ENCODE peak calls at places on chromosome X, in ten cellular contexts. C is epithelial cell of esophagus, H is cardiac fibroblast, T is RWPE2, Q is psoas muscle, F is Peyer's patch, N is activated B cell treated with CpG ODN at 0.5 μM for 24 hours, W is lower leg skin, V is GM23338, L is AG04449. A is an unnamed sample.

GRCh38 chrX:21691512-21692018 is 33.4 kb upstream of the KLHL34 start:
- DNase-seq in C (no peak), H (no peak), T (no peak), Q (no peak), F (no peak), N (no peak), W (no peak), V (no peak), L (no peak), A (no peak)

GRCh38 chrX:8405631-8406030 is 59.0 kb upstream of the VCX3B start:
- DNase-seq in C (no peak), H (no peak), T (no peak), Q (no peak), F (no peak), N (no peak), W (no peak), V (no peak), L (no peak), A (no peak)

GRCh38 chrX:133640161-133641015 is 225.1 kb upstream of the GPC4 start:
- DNase-seq in C (peak; percentile 53), H (no peak), T (no peak), Q (no peak), F (no peak), N (no peak), W (no peak), V (peak; percentile 28), L (no peak), A (no peak)

GRCh38 chrX:40009462-40009851 is 88.3 kb downstream of the BCOR start:
- DNase-seq in C (no peak), H (no peak), T (no peak), Q (no peak), F (no peak), N (no peak), W (no peak), V (peak; percentile 54), L (no peak), A (no peak)

GRCh38 chrX:115719171-115719570 is 158.2 kb downstream of the PLS3 start:
- DNase-seq in C (no peak), H (no peak), T (no peak), Q (no peak), F (no peak), N (no peak), W (no peak), V (no peak), L (no peak), A (no peak)

GRCh38 chrX:136880003-136880451 is 498 bp downstream of the RBMX start:
- DNase-seq in C (peak; percentile 14), H (peak; percentile 26), T (no peak), Q (peak; percentile 68), F (peak; percentile 50), N (peak; percentile 45), W (no peak), V (peak; percentile 11), L (no peak), A (peak; percentile 42)

GRCh38 chrX:9312922-9313867 is 151.7 kb upstream of the TBL1X start:
- DNase-seq in C (peak; percentile 11), H (no peak), T (no peak), Q (peak; percentile 68), F (peak; percentile 90), N (peak; percentile 39), W (peak; percentile 89), V (peak; percentile 58), L (no peak), A (no peak)

GRCh38 chrX:14676431-14676830 is 147.1 kb downstream of the GLRA2 start:
- DNase-seq in C (peak; percentile 10), H (no peak), T (no peak), Q (no peak), F (no peak), N (no peak), W (no peak), V (no peak), L (no peak), A (no peak)

GRCh38 chrX:153049093-153049492 is 7.2 kb upstream of the PNMA3 start:
- DNase-seq in C (no peak), H (no peak), T (no peak), Q (no peak), F (no peak), N (no peak), W (no peak), V (no peak), L (no peak), A (no peak)

GRCh38 chrX:153055827-153056748 is at the start of gene PNMA3:
- DNase-seq in C (no peak), H (no peak), T (no peak), Q (peak; percentile 51), F (no peak), N (no peak), W (no peak), V (peak; percentile 42), L (no peak), A (no peak)

GRCh38 chrX:153057281-153057680 is 1.0 kb downstream of the PNMA3 start:
- DNase-seq in C (no peak), H (peak; percentile 2), T (no peak), Q (no peak), F (no peak), N (no peak), W (no peak), V (no peak), L (no peak), A (no peak)

DNA sequence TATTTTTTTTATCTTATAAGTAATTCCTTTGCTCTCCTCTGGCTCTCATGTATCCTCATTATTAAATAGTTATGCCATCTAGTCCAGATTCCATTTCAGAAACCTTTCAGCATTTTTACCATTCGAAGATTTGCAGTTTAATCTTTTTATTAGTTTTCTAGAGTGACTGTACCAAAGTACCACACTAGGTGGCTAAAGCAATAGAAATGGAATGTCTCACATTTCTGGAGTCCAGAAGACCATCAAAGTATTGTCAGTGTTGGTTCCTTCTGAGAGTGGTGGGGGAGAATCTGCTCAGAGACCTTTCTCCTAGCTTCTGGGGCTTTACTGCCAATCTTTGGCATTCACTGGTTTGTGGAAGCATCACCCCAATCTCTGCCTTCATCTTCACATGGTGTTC is 3.7 kb upstream of the PNMA3 start:
- DNase-seq in C (no peak), H (no peak), T (no peak), Q (no peak), F (no peak), N (no peak), W (no peak), V (no peak), L (no peak), A (no peak)
- TF ChIP-seq CTCF in C (no peak), H (no peak), T (no peak), Q (no peak), F (no peak), N (no peak), W (no peak), V (no peak), L (no peak), A (peak; percentile 47)

GRCh38 chrX:151711787-151712186 is 4.0 kb upstream of the FATE1 start:
- DNase-seq in C (no peak), H (no peak), T (no peak), Q (no peak), F (peak; percentile 18), N (no peak), W (no peak), V (peak; percentile 5), L (no peak), A (no peak)

GRCh38 chrX:151712253-151712652 is 3.6 kb upstream of the FATE1 start:
- DNase-seq in C (no peak), H (no peak), T (no peak), Q (no peak), F (peak; percentile 18), N (no peak), W (no peak), V (no peak), L (no peak), A (no peak)

GRCh38 chrX:151714367-151714766 is 1.5 kb upstream of the FATE1 start:
- DNase-seq in C (no peak), H (no peak), T (no peak), Q (no peak), F (no peak), N (no peak), W (no peak), V (peak; percentile 30), L (no peak), A (no peak)

GRCh38 chrX:151715735-151716134 is at the start of gene FATE1:
- DNase-seq in C (no peak), H (no peak), T (no peak), Q (no peak), F (no peak), N (no peak), W (no peak), V (no peak), L (no peak), A (no peak)

DNA sequence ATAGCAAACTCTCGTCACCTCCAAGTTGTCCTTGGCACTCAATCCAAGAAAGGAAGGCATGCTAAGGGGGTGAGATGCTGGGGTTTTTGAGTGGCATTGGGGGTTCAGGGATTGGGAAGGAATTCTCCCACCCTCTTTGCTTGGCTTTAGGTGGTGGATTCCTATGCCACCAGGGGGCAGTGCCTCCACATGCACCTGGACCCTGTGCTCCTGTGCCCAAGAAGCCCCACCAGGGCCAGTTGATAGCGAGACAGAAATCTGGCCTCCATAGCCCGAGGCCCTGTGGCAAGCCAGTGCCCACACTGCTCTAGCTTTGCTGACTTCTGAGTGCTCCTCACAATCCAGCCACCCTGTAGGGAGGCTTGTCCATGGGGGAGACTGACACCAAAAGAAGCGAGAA is 2.0 kb upstream of the FATE1 start:
- DNase-seq in C (peak; percentile 8), H (peak; percentile 13), T (no peak), Q (no peak), F (peak; percentile 43), N (no peak), W (no peak), V (peak; percentile 62), L (no peak), A (no peak)
- TF ChIP-seq CTCF in C (peak; percentile 38), H (peak; percentile 28), T (peak; percentile 39), Q (peak; percentile 36), F (peak; percentile 10), N (no peak), W (no peak), V (peak; percentile 60), L (peak; percentile 40), A (peak; percentile 42)

GRCh38 chrX:65574356-65574755 is 39.8 kb upstream of the LAS1L start:
- DNase-seq in C (no peak), H (no peak), T (no peak), Q (no peak), F (no peak), N (no peak), W (peak; percentile 23), V (no peak), L (no peak), A (no peak)

GRCh38 chrX:65576160-65576559 is 41.6 kb upstream of the LAS1L start:
- DNase-seq in C (no peak), H (no peak), T (no peak), Q (no peak), F (no peak), N (no peak), W (no peak), V (no peak), L (no peak), A (no peak)

GRCh38 chrX:65575024-65575423 is 40.4 kb upstream of the LAS1L start:
- DNase-seq in C (peak; percentile 29), H (no peak), T (no peak), Q (no peak), F (no peak), N (no peak), W (peak; percentile 34), V (no peak), L (no peak), A (no peak)

GRCh38 chrX:65581661-65582339 is 47.2 kb upstream of the LAS1L start:
- DNase-seq in C (peak; percentile 63), H (peak; percentile 70), T (no peak), Q (no peak), F (peak; percentile 83), N (no peak), W (peak; percentile 86), V (peak; percentile 82), L (no peak), A (peak; percentile 56)

DNA sequence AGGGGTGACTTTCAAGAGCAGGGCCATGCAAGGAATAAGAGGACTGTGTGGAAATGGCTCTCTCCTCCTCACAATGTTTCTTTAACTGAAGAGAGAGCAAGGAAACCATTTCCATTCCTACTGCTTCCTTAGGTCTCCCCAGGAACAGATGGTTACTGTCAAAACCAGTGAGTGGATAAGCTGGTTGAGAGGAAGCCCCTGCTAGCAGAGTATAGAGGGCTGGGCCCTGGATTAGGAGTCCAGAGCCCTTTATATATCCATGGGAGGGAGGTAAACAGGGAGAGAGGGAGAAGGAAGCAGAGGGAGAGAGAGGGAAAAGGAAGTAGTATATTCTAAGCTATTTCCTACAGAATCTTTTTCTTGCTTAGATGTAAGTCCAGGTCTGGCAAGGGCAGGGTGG is 43.8 kb upstream of the LAS1L start:
- DNase-seq in C (no peak), H (no peak), T (no peak), Q (no peak), F (no peak), N (no peak), W (peak; percentile 0), V (no peak), L (no peak), A (no peak)
- TF ChIP-seq CTCF in C (no peak), H (no peak), T (no peak), Q (no peak), F (no peak), N (no peak), W (no peak), V (no peak), L (no peak), A (no peak)

GRCh38 chrX:146707781-146708180 is 101.8 kb upstream of the CXorf51B start:
- DNase-seq in C (no peak), H (no peak), T (no peak), Q (no peak), F (no peak), N (no peak), W (no peak), V (peak; percentile 56), L (no peak), A (no peak)
- TF ChIP-seq CTCF in C (no peak), H (no peak), T (no peak), Q (no peak), F (no peak), N (no peak), W (no peak), V (peak; percentile 36), L (no peak), A (peak; percentile 22)

A was measured in mesothelial cell of epicardium.